ENCODE peak calls at places on chromosome 17, in six cellular contexts. M is stimulated activated CD4-positive, alpha-beta T cell treated with anti-CD3 and anti-CD28 coated beads, Interleukin-12 subunit alpha, Interleukin-12 subunit beta, amount 100 ng/mL, for 4 hours; Q is GM20000; J is breast epithelium; W is renal cortical epithelial cell; D is NCI-H345. F is an unnamed sample.

GRCh38 chr17:29292071-29292991 is 1.6 kb downstream of the NUFIP2 start:
- DNase-seq in M (peak; percentile 44), Q (peak; percentile 32), J (peak; percentile 55), W (peak; percentile 15), D (peak; percentile 66), F (peak; percentile 9)

GRCh38 chr17:77324227-77324626 is 183.5 kb downstream of the SEC14L1 start:
- DNase-seq in M (no peak), Q (no peak), J (peak; percentile 3), W (no peak), D (no peak), F (no peak)

GRCh38 chr17:43468746-43469544 is 14.8 kb upstream of the DHX8 start:
- DNase-seq in M (no peak), Q (no peak), J (no peak), W (peak; percentile 96), D (no peak), F (no peak)

GRCh38 chr17:17812211-17813054 is 24.4 kb downstream of the SREBF1 start:
- DNase-seq in M (peak; percentile 64), Q (peak; percentile 94), J (peak; percentile 79), W (no peak), D (peak; percentile 6), F (peak; percentile 92)

GRCh38 chr17:8322078-8322477 is 12.0 kb downstream of the ARHGEF15 start:
- DNase-seq in M (no peak), Q (no peak), J (no peak), W (no peak), D (no peak), F (no peak)

GRCh38 chr17:61926831-61927210 is 961 bp downstream of the INTS2 start:
- DNase-seq in M (no peak), Q (no peak), J (no peak), W (no peak), D (no peak), F (no peak)

GRCh38 chr17:27811961-27812360 is 11.6 kb upstream of the NOS2 start:
- DNase-seq in M (no peak), Q (no peak), J (no peak), W (peak; percentile 15), D (no peak), F (no peak)

GRCh38 chr17:50095626-50096037 is 481 bp downstream of the PDK2 start:
- DNase-seq in M (no peak), Q (no peak), J (no peak), W (no peak), D (no peak), F (no peak)

GRCh38 chr17:16423226-16423872 is 8.0 kb downstream of the TRPV2 start:
- DNase-seq in M (no peak), Q (no peak), J (no peak), W (no peak), D (no peak), F (no peak)

GRCh38 chr17:39863918-39864746 is at the start of gene IKZF3:
- DNase-seq in M (peak; percentile 75), Q (peak; percentile 76), J (peak; percentile 79), W (peak; percentile 26), D (peak; percentile 57), F (peak; percentile 49)

GRCh38 chr17:50375858-50376538 is 3.0 kb downstream of the EME1 start:
- DNase-seq in M (no peak), Q (no peak), J (no peak), W (no peak), D (no peak), F (no peak)

GRCh38 chr17:41894791-41895331 is 23.9 kb downstream of the ACLY start:
- DNase-seq in M (no peak), Q (no peak), J (no peak), W (peak; percentile 92), D (no peak), F (no peak)

GRCh38 chr17:17824780-17825614 is 11.8 kb downstream of the SREBF1 start:
- DNase-seq in M (no peak), Q (peak; percentile 12), J (no peak), W (no peak), D (no peak), F (no peak)

GRCh38 chr17:1709403-1709891 is 730 bp downstream of the TLCD2 start:
- DNase-seq in M (no peak), Q (no peak), J (no peak), W (no peak), D (no peak), F (no peak)

GRCh38 chr17:81414751-81415516 is 19.7 kb downstream of the BAHCC1 start:
- DNase-seq in M (no peak), Q (no peak), J (no peak), W (no peak), D (peak; percentile 75), F (no peak)

GRCh38 chr17:45336390-45337182 is 19.8 kb upstream of the MAP3K14 start:
- DNase-seq in M (no peak), Q (no peak), J (peak; percentile 28), W (no peak), D (no peak), F (no peak)

GRCh38 chr17:28346199-28346580 is 10.6 kb downstream of the TNFAIP1 start:
- DNase-seq in M (no peak), Q (no peak), J (no peak), W (no peak), D (no peak), F (no peak)

GRCh38 chr17:41428591-41429326 is 4.4 kb upstream of the KRT37 start:
- DNase-seq in M (no peak), Q (no peak), J (no peak), W (peak; percentile 36), D (no peak), F (no peak)

GRCh38 chr17:49914096-49914490 is 54.9 kb upstream of the DLX4 start:
- DNase-seq in M (no peak), Q (no peak), J (no peak), W (no peak), D (peak; percentile 88), F (no peak)

GRCh38 chr17:3574231-3574630 is 16.6 kb upstream of the TRPV3 start:
- DNase-seq in M (no peak), Q (no peak), J (no peak), W (no peak), D (no peak), F (no peak)

GRCh38 chr17:2466936-2467335 is 44.8 kb downstream of the METTL16 start:
- DNase-seq in M (no peak), Q (no peak), J (no peak), W (peak; percentile 77), D (no peak), F (no peak)

GRCh38 chr17:80692931-80693467 is 148.4 kb downstream of the RPTOR start:
- DNase-seq in M (no peak), Q (no peak), J (no peak), W (no peak), D (no peak), F (no peak)

GRCh38 chr17:47358652-47359051 is 34.9 kb downstream of the EFCAB13 start:
- DNase-seq in M (no peak), Q (no peak), J (no peak), W (no peak), D (no peak), F (no peak)

GRCh38 chr17:76467809-76468633 is 618 bp downstream of the AANAT start:
- DNase-seq in M (no peak), Q (no peak), J (no peak), W (no peak), D (no peak), F (no peak)

GRCh38 chr17:20009052-20009301 is 182 bp upstream of the SPECC1 start:
- DNase-seq in M (no peak), Q (no peak), J (no peak), W (no peak), D (no peak), F (no peak)

GRCh38 chr17:78390241-78391050 is 12.0 kb downstream of the PGS1 start:
- DNase-seq in M (no peak), Q (no peak), J (no peak), W (peak; percentile 81), D (no peak), F (no peak)

GRCh38 chr17:74354123-74354522 is 7.5 kb downstream of the BTBD17 start:
- DNase-seq in M (peak; percentile 41), Q (peak; percentile 89), J (no peak), W (no peak), D (no peak), F (peak; percentile 79)

GRCh38 chr17:80372922-80373570 is 41.9 kb upstream of the ENDOV start:
- DNase-seq in M (no peak), Q (no peak), J (peak; percentile 40), W (no peak), D (no peak), F (no peak)

GRCh38 chr17:1951920-1952319 is 73.2 kb downstream of the RTN4RL1 start:
- DNase-seq in M (no peak), Q (no peak), J (no peak), W (no peak), D (no peak), F (no peak)

F was measured in neural crest cell.